ENCODE peak calls at places on chromosomes 4 and X, in nine cellular contexts. B is GM23338, G is lower lobe of right lung, F is ovary, H is prostate gland, D is fibroblast of villous mesenchyme, N is AG10803, Z is GM12865, P is AG04450. O is an unnamed sample.
A peak's percentile ranks its signal among the peaks of the same experiment; 100 is the strongest.

GRCh38 chr4:76504613-76505465 is 69.8 kb downstream of the SHROOM3 start:
- DNase-seq in H (peak; percentile 28), D (peak; percentile 65), Z (peak; percentile 59), G (no peak), F (no peak), P (peak; percentile 11), N (peak; percentile 60), B (peak; percentile 79), O (peak; percentile 77)

GRCh38 chr4:41452484-41453225 is 85.3 kb upstream of the LIMCH1 start:
- DNase-seq in Z (no peak), B (no peak), F (no peak), H (no peak), N (no peak), P (no peak), D (no peak), G (no peak), O (no peak)

GRCh38 chrX:10555846-10556245 is 64.5 kb downstream of the MID1 start:
- DNase-seq in B (no peak), D (no peak), F (no peak), P (no peak), Z (no peak), N (no peak), G (no peak), H (no peak), O (no peak)

GRCh38 chrX:127037179-127037578 is 217.7 kb downstream of the PRR32 start:
- DNase-seq in D (no peak), P (no peak), G (no peak), H (no peak), N (no peak), F (no peak), Z (no peak), B (no peak), O (no peak)

GRCh38 chrX:109040057-109040456 is 303.7 kb upstream of the IRS4 start:
- DNase-seq in B (peak; percentile 10), N (no peak), D (no peak), Z (no peak), P (no peak), G (no peak), F (no peak), H (no peak), O (no peak)

GRCh38 chrX:103503853-103504207 is 15.5 kb downstream of the RAB40A start:
- DNase-seq in P (no peak), Z (no peak), D (no peak), F (no peak), B (no peak), H (no peak), N (no peak), G (no peak), O (no peak)

GRCh38 chrX:106811131-106811910 is 8.8 kb downstream of the TBC1D8B start:
- DNase-seq in P (no peak), N (no peak), G (no peak), D (no peak), Z (no peak), B (no peak), H (no peak), F (no peak), O (no peak)

GRCh38 chrX:2587146-2587545 is 86.4 kb upstream of the DHRSX start:
- DNase-seq in N (no peak), P (no peak), Z (peak; percentile 25), B (no peak), G (no peak), H (no peak), F (no peak), D (no peak), O (no peak)

GRCh38 chr4:154578919-154579318 is 11.6 kb downstream of the FGA start:
- DNase-seq in N (no peak), D (no peak), F (no peak), G (no peak), P (no peak), H (no peak), Z (no peak), B (no peak), O (no peak)

GRCh38 chr4:4837921-4838601 is 21.4 kb upstream of the MSX1 start:
- DNase-seq in G (no peak), D (no peak), Z (no peak), H (no peak), N (no peak), B (no peak), F (no peak), P (no peak), O (no peak)

GRCh38 chr4:105637409-105638258 is 70.9 kb downstream of the INTS12 start:
- DNase-seq in F (no peak), N (no peak), H (peak; percentile 42), B (no peak), Z (peak; percentile 76), D (peak; percentile 27), G (peak; percentile 74), P (no peak), O (peak; percentile 43)

GRCh38 chrX:36431819-36432218 is 512.3 kb downstream of the CFAP47 start:
- DNase-seq in N (no peak), G (no peak), F (no peak), B (no peak), D (peak; percentile 7), P (peak; percentile 60), H (no peak), Z (no peak), O (peak; percentile 15)

GRCh38 chrX:150887906-150888465 is 10.5 kb downstream of the CD99L2 start:
- DNase-seq in H (no peak), N (no peak), B (no peak), P (no peak), D (peak; percentile 11), G (no peak), F (no peak), Z (no peak), O (no peak)

GRCh38 chr4:40923326-40924095 is 173.8 kb downstream of the NSUN7 start:
- DNase-seq in F (no peak), D (no peak), H (no peak), Z (no peak), B (no peak), G (no peak), N (no peak), P (no peak), O (no peak)

GRCh38 chrX:66728818-66729271 is 90.0 kb upstream of the EDA2R start:
- DNase-seq in N (peak; percentile 71), B (peak; percentile 68), Z (peak; percentile 34), D (peak; percentile 48), P (peak; percentile 27), H (peak; percentile 43), F (peak; percentile 23), G (peak; percentile 49), O (peak; percentile 79)

GRCh38 chrX:49262603-49263002 is 1.9 kb downstream of the FOXP3 start:
- DNase-seq in F (no peak), N (no peak), B (no peak), Z (no peak), G (no peak), H (no peak), P (no peak), D (no peak), O (no peak)
- TF ChIP-seq CTCF in F (no peak), N (no peak), B (no peak), Z (no peak), G (no peak), H (no peak), P (no peak), D (no peak), O (no peak)

GRCh38 chrX:78958419-78959116 is 13.4 kb downstream of the P2RY10 start:
- DNase-seq in P (no peak), B (no peak), N (no peak), H (no peak), G (no peak), D (no peak), F (no peak), Z (no peak), O (no peak)
- H3K4me3 ChIP-seq in P (no peak overlapping the region), B (no peak overlapping the region), N (no peak overlapping the region), H (no peak overlapping the region), G (no peak overlapping the region), D (no peak overlapping the region), F (no peak overlapping the region), Z (no peak overlapping the region), O (no peak overlapping the region)

GRCh38 chrX:155086961-155087735 is 15.8 kb downstream of the BRCC3 start:
- DNase-seq in P (no peak), G (no peak), N (no peak), H (no peak), D (no peak), B (no peak), Z (no peak), F (no peak), O (no peak)

DNA sequence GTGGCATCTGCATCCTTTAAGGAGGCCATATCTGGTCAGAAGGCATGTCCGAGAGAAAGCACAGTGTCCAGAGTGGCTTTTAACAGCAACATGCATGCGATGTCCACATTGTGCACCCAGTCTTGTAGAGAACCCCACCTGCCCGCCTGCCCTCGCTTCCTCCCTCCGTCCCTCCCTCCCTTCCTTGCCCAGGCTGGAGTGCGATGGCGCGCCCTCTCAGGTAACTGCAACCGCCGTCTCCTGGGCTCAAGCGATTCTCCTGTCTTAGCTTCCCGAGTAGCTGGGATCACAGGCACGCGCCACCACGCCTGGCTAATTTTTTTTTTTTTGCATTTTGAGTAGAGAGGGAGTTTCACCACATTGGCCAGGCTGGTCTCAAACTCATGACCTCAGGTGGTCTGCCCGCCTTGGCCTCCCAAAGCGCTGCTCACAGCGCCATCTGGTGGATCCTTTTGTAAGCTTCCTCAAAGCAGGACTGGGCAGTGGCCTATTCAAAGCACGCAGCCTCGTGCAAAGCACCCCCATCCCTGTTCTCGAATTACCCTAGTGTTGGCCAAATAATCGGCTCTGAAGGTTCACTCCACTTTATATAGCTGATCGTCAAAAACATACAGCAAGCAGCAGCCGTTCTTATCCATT is 15.0 kb downstream of the BRCC3 start:
- DNase-seq in H (no peak), P (no peak), F (no peak), G (no peak), D (peak; percentile 25), B (peak; percentile 72), N (peak; percentile 17), Z (peak; percentile 35), O (peak; percentile 40)
- TF ChIP-seq CTCF in H (peak; percentile 35), P (peak; percentile 47), F (peak; percentile 15), G (peak; percentile 42), D (peak; percentile 47), B (peak; percentile 63), N (peak; percentile 52), Z (peak; percentile 25), O (peak; percentile 60)

GRCh38 chrX:153926863-153927685 is 1.0 kb upstream of the ARHGAP4 start:
- DNase-seq in Z (peak; percentile 91), G (peak; percentile 75), F (peak; percentile 63), H (no peak), D (peak; percentile 38), P (no peak), N (peak; percentile 30), B (no peak), O (peak; percentile 44)

GRCh38 chrX:153925739-153926593 is at the start of gene ARHGAP4:
- DNase-seq in Z (peak; percentile 67), G (peak; percentile 63), P (no peak), N (no peak), H (no peak), F (peak; percentile 37), D (no peak), B (peak; percentile 44), O (no peak)

GRCh38 chrX:153927686-153927935 is 1.5 kb upstream of the ARHGAP4 start:
- DNase-seq in H (no peak), Z (no peak), B (no peak), P (no peak), F (no peak), G (no peak), N (peak; percentile 8), D (no peak), O (no peak)

GRCh38 chrX:153925387-153925738 is 701 bp downstream of the ARHGAP4 start:
- DNase-seq in H (no peak), G (no peak), F (no peak), B (no peak), N (no peak), Z (peak; percentile 81), P (no peak), D (no peak), O (no peak)

DNA sequence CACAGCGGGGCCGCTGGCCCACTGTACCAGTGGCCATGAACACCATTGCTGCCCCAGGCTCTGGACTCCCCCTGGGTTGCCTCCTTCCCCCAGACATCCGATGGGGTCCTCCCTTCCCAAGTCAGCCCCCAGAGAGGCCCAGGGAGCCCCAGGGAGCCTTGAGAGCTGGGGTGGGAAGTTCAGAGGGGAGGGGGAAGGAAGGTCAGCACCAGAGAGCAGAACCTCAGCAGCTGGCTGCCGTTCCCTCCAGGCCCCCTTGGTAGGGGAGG is 464 bp upstream of the ARHGAP4 start:
- DNase-seq in B (peak; percentile 55), F (no peak), N (no peak), Z (no peak), D (no peak), P (no peak), H (no peak), G (no peak), O (no peak)
- H3K4me3 ChIP-seq in B (peak overlapping the region; percentile 65), F (no peak overlapping the region), N (no peak overlapping the region), Z (peak overlapping the region; percentile 80), D (no peak overlapping the region), P (no peak overlapping the region), H (no peak overlapping the region), G (peak overlapping the region; percentile 64), O (no peak overlapping the region)